ENCODE peak calls at places on chromosome 15, in nine cellular contexts. G, O, L, J, D, F, M, R and S are unnamed samples.

GRCh38 chr15:35980719-35981118 is 434.8 kb upstream of the DPH6 start:
- DNase-seq in R (no peak), O (no peak), M (no peak), L (no peak), F (no peak), J (no peak), G (no peak), D (peak; percentile 10), S (no peak)

GRCh38 chr15:99163271-99164062 is 58.6 kb downstream of the SYNM start:
- DNase-seq in M (no peak), J (peak; percentile 24), G (no peak), L (no peak), O (no peak), R (no peak), D (no peak), F (no peak), S (no peak)

GRCh38 chr15:31108836-31109235 is 7.3 kb upstream of the TRPM1 start:
- DNase-seq in M (no peak), J (no peak), R (no peak), F (no peak), O (no peak), G (no peak), L (no peak), D (no peak), S (no peak)

GRCh38 chr15:51814616-51815015 is 14.8 kb upstream of the TMOD3 start:
- DNase-seq in L (no peak), G (no peak), O (no peak), F (no peak), R (no peak), J (no peak), M (no peak), D (no peak), S (no peak)

GRCh38 chr15:80151576-80151975 is 1.2 kb upstream of the FAH start:
- DNase-seq in O (no peak), M (no peak), L (no peak), J (no peak), D (no peak), F (no peak), G (no peak), R (no peak), S (no peak)

GRCh38 chr15:31405200-31405929 is 78.7 kb downstream of the KLF13 start:
- DNase-seq in L (no peak), G (no peak), D (no peak), M (no peak), J (no peak), O (no peak), F (no peak), R (no peak), S (no peak)

GRCh38 chr15:32029409-32029861 is 880 bp upstream of the CHRNA7 start:
- DNase-seq in L (peak; percentile 72), G (peak; percentile 50), R (no peak), F (peak; percentile 20), O (peak; percentile 53), M (peak; percentile 53), D (no peak), J (peak; percentile 83), S (no peak)

GRCh38 chr15:69045810-69046209 is 31.3 kb downstream of the NOX5 start:
- DNase-seq in R (no peak), L (peak; percentile 68), J (no peak), F (no peak), G (no peak), M (no peak), O (no peak), D (peak; percentile 41), S (no peak)

GRCh38 chr15:49235446-49236207 is 65.6 kb downstream of the GALK2 start:
- DNase-seq in D (peak; percentile 43), L (peak; percentile 55), G (peak; percentile 46), O (peak; percentile 19), M (peak; percentile 55), J (peak; percentile 83), R (peak; percentile 60), F (peak; percentile 59), S (peak; percentile 77)

GRCh38 chr15:67048281-67049279 is 16.8 kb upstream of the SMAD3 start:
- DNase-seq in F (peak; percentile 44), G (no peak), R (no peak), D (peak; percentile 86), J (no peak), O (no peak), L (no peak), M (peak; percentile 90), S (peak; percentile 89)

GRCh38 chr15:26805470-26805869 is 32.6 kb upstream of the GABRB3 start:
- DNase-seq in M (no peak), L (no peak), J (no peak), F (no peak), D (no peak), R (no peak), G (no peak), O (no peak), S (no peak)

GRCh38 chr15:64949383-64950141 is 37.9 kb downstream of the ANKDD1A start:
- DNase-seq in L (no peak), M (no peak), R (no peak), J (no peak), D (no peak), G (no peak), O (no peak), F (no peak), S (no peak)

GRCh38 chr15:67967871-67968423 is 86.2 kb upstream of the PIAS1 start:
- DNase-seq in D (peak; percentile 27), G (peak; percentile 82), M (peak; percentile 66), O (peak; percentile 84), J (peak; percentile 88), L (peak; percentile 97), R (no peak), F (peak; percentile 82), S (peak; percentile 8)

GRCh38 chr15:90957105-90957790 is 2.6 kb downstream of the RCCD1 start:
- DNase-seq in M (no peak), O (peak; percentile 40), F (no peak), G (no peak), R (no peak), J (peak; percentile 81), L (no peak), D (no peak), S (no peak)

GRCh38 chr15:29936353-29937049 is 114.2 kb upstream of the TJP1 start:
- DNase-seq in J (no peak), L (no peak), M (no peak), G (no peak), R (no peak), O (no peak), D (peak; percentile 75), F (no peak), S (no peak)

GRCh38 chr15:29933043-29933442 is 110.8 kb upstream of the TJP1 start:
- DNase-seq in L (no peak), J (no peak), M (no peak), R (no peak), F (no peak), G (no peak), D (no peak), O (no peak), S (no peak)

GRCh38 chr15:29935296-29936020 is 113.2 kb upstream of the TJP1 start:
- DNase-seq in M (peak; percentile 73), J (peak; percentile 78), G (no peak), L (no peak), D (no peak), F (no peak), O (no peak), R (no peak), S (no peak)

GRCh38 chr15:29937956-29938355 is 115.7 kb upstream of the TJP1 start:
- DNase-seq in D (peak; percentile 71), J (no peak), G (no peak), L (no peak), O (no peak), R (no peak), M (no peak), F (no peak), S (peak; percentile 68)

GRCh38 chr15:29934251-29934650 is 112.0 kb upstream of the TJP1 start:
- DNase-seq in G (no peak), M (no peak), O (no peak), J (no peak), F (no peak), L (no peak), D (peak; percentile 76), R (no peak), S (no peak)
- H3K4me3 ChIP-seq in G (no peak overlapping the region), M (no peak overlapping the region), O (no peak overlapping the region), J (no peak overlapping the region), F (no peak overlapping the region), L (no peak overlapping the region), D (no peak overlapping the region), R (no peak overlapping the region), S (no peak overlapping the region)

DNA sequence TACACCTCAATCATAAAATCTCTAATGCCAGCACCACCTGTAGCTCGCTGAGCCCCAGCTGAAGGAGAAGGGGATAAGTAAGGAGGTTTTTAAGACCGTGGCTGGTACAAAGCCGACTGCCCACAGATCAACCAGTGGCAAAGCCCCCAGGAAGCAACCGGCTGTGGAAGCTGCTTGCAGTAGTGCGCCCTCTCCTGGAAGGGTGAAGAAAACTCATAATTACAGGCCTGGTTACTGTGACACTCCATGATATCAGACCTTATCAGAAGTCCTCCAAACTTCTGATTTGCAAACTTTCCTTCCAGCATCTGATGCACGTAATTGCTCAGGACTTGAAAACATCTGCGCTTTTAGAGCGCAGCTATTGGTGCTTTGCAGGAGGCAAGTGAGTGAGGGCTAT is 63.1 kb upstream of the MCTP2 start:
- DNase-seq in F (no peak), L (no peak), R (no peak), J (no peak), O (no peak), D (no peak), G (no peak), M (no peak), S (no peak)
- TF ChIP-seq CTCF in F (no peak), L (peak; percentile 31), R (no peak), J (peak; percentile 68), O (no peak), D (peak; percentile 30), G (no peak), M (no peak), S (no peak)

DNA sequence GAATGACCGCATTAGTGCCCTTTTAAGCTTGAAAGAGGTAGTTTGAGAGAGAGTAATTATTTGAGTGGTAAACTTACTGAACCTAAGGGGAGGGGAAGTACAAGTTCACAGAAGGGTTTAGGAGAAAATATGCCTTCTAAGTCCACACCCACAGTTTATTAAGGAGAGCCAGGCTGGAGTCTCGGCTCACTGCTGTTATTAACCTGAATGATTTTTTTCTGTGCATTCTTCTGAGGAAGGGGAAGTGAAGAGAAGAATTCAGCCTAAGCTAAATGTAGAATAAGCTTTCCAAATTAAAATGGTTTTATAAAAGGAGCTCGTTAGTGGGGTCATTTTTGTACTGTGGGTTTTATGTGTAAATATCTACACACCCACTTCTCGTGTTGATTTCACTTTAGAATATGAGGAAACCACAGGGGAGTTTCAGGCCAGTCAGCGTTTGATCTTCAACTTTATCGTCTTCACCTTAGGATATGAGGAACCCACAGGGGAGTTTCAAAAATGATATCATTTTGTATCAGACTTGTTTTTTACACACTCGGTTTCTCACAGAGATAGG is 1.5 kb downstream of the WHAMM start:
- DNase-seq in J (no peak), L (no peak), F (no peak), O (no peak), R (no peak), G (no peak), M (no peak), D (peak; percentile 61), S (no peak)
- H3K27me3 ChIP-seq in J (peaks cover 6% of the 10 kb centered on the region), L (no peaks in the 10 kb centered on the region), F (no peaks in the 10 kb centered on the region), O (no peaks in the 10 kb centered on the region), R (no peaks in the 10 kb centered on the region), G (no peaks in the 10 kb centered on the region), M (no peaks in the 10 kb centered on the region), D (no peaks in the 10 kb centered on the region), S (no peaks in the 10 kb centered on the region)

DNA sequence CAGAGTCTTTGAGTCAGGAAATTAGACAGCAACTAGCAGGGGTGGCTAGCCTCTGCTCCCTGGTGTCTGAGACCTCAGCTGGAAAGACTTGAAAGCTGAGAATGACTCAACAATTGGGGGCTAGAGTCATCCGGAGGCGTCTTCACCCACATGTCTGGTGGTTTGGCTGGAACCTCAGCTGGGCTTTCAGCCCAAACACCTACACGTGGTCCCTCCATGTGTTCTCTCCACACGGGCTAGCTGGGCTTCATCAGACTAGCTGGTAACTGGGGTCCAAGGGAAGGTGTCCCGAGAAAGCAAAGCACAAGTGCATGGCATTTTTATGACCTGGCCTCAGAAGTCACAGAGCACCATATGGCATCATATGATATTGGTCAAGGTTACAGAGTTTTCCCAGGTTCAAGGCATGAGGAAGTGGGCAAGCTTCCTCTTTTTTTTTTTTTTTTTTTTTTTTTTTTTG is 19.9 kb upstream of the ABHD2 start:
- DNase-seq in R (no peak), G (no peak), D (peak; percentile 88), F (no peak), M (no peak), L (no peak), O (no peak), J (no peak), S (peak; percentile 87)
- H3K4me3 ChIP-seq in R (no peak overlapping the region), G (no peak overlapping the region), D (no peak overlapping the region), F (no peak overlapping the region), M (no peak overlapping the region), L (no peak overlapping the region), O (no peak overlapping the region), J (no peak overlapping the region), S (no peak overlapping the region)